ENCODE peak calls at places on chromosome 11, in four cellular contexts. J, W, R and Z are unnamed samples.

GRCh38 chr11:64015935-64016468 is 19.7 kb upstream of the FLRT1 start:
- DNase-seq in R (no peak), W (no peak), J (no peak), Z (no peak)

GRCh38 chr11:46247090-46247489 is 30.4 kb upstream of the CREB3L1 start:
- DNase-seq in R (no peak), W (no peak), J (no peak), Z (no peak)

GRCh38 chr11:12150831-12151382 is 40.5 kb downstream of the MICAL2 start:
- DNase-seq in J (peak), W (no peak), R (no peak), Z (no peak)

GRCh38 chr11:119863811-119864601 is 135.0 kb upstream of the NECTIN1 start:
- DNase-seq in W (peak), J (no peak), R (no peak), Z (peak)

GRCh38 chr11:1706634-1707400 is 9.8 kb downstream of the KRTAP5-6 start:
- DNase-seq in J (no peak), W (no peak), R (no peak), Z (no peak)

GRCh38 chr11:40338739-40339138 is 1120.7 kb downstream of the LRRC4C start:
- DNase-seq in W (no peak), J (no peak), R (peak), Z (no peak)

GRCh38 chr11:78344114-78344513 is 73.5 kb downstream of the GAB2 start:
- DNase-seq in W (no peak), R (peak), J (no peak), Z (no peak)

GRCh38 chr11:77407613-77408012 is 66.3 kb downstream of the PAK1 start:
- DNase-seq in R (peak), W (no peak), J (no peak), Z (peak)